ENCODE peak calls at places on chromosomes 12 and 14, in five cellular contexts. One of them, this sample, is unnamed.

GRCh38 chr12:130765186-130765659 is 49.1 kb upstream of the RIMBP2 start:
- DNase-seq in transverse colon: no peak
- DNase-seq in ovary: no peak
- DNase-seq in stomach: no peak
- DNase-seq in prostate gland: no peak
- DNase-seq in this sample: no peak

GRCh38 chr14:85122690-85123089 is 407.3 kb upstream of the FLRT2 start:
- DNase-seq in transverse colon: no peak
- DNase-seq in ovary: no peak
- DNase-seq in stomach: no peak
- DNase-seq in prostate gland: peak
- DNase-seq in this sample: no peak

GRCh38 chr12:132275110-132275531 is 54.3 kb downstream of the GALNT9 start:
- DNase-seq in transverse colon: peak
- DNase-seq in ovary: no peak
- DNase-seq in stomach: peak
- DNase-seq in prostate gland: peak
- DNase-seq in this sample: no peak

GRCh38 chr12:54459355-54459754 is 14.0 kb downstream of the GTSF1 start:
- DNase-seq in transverse colon: no peak
- DNase-seq in ovary: no peak
- DNase-seq in stomach: no peak
- DNase-seq in prostate gland: no peak
- DNase-seq in this sample: no peak

GRCh38 chr12:2812290-2813213 is at the start of gene ITFG2:
- DNase-seq in transverse colon: peak
- DNase-seq in ovary: peak
- DNase-seq in stomach: peak
- DNase-seq in prostate gland: peak
- DNase-seq in this sample: peak

GRCh38 chr12:92463171-92463570 is 239.6 kb upstream of the PLEKHG7 start:
- DNase-seq in transverse colon: no peak
- DNase-seq in ovary: no peak
- DNase-seq in stomach: no peak
- DNase-seq in prostate gland: no peak
- DNase-seq in this sample: no peak

GRCh38 chr14:55699131-55700057 is 119.4 kb downstream of the KTN1 start:
- DNase-seq in transverse colon: peak
- DNase-seq in ovary: no peak
- DNase-seq in stomach: no peak
- DNase-seq in prostate gland: no peak
- DNase-seq in this sample: no peak

GRCh38 chr14:93778856-93779629 is 9.2 kb downstream of the PRIMA1 start:
- DNase-seq in transverse colon: no peak
- DNase-seq in ovary: no peak
- DNase-seq in stomach: peak
- DNase-seq in prostate gland: no peak
- DNase-seq in this sample: no peak

GRCh38 chr14:25411933-25412757 is 362.2 kb upstream of the STXBP6 start:
- DNase-seq in transverse colon: no peak
- DNase-seq in ovary: no peak
- DNase-seq in stomach: no peak
- DNase-seq in prostate gland: no peak
- DNase-seq in this sample: no peak

GRCh38 chr12:124183172-124183571 is 111.7 kb upstream of the RFLNA start:
- DNase-seq in transverse colon: no peak
- DNase-seq in ovary: no peak
- DNase-seq in stomach: no peak
- DNase-seq in prostate gland: no peak
- DNase-seq in this sample: no peak

GRCh38 chr12:32273712-32274111 is 125.6 kb upstream of the FGD4 start:
- DNase-seq in transverse colon: peak
- DNase-seq in ovary: no peak
- DNase-seq in stomach: no peak
- DNase-seq in prostate gland: no peak
- DNase-seq in this sample: no peak

GRCh38 chr14:27427796-27428195 is 830.0 kb upstream of the NOVA1 start:
- DNase-seq in transverse colon: no peak
- DNase-seq in ovary: no peak
- DNase-seq in stomach: no peak
- DNase-seq in prostate gland: no peak
- DNase-seq in this sample: no peak

GRCh38 chr12:62106547-62107175 is 153.5 kb upstream of the USP15 start:
- DNase-seq in transverse colon: no peak
- DNase-seq in ovary: no peak
- DNase-seq in stomach: no peak
- DNase-seq in prostate gland: no peak
- DNase-seq in this sample: no peak

GRCh38 chr14:102591944-102592772 is at the start of gene RCOR1:
- DNase-seq in transverse colon: peak
- DNase-seq in ovary: peak
- DNase-seq in stomach: peak
- DNase-seq in prostate gland: peak
- DNase-seq in this sample: peak

GRCh38 chr14:102592969-102593840 is 756 bp downstream of the RCOR1 start:
- DNase-seq in transverse colon: peak
- DNase-seq in ovary: peak
- DNase-seq in stomach: peak
- DNase-seq in prostate gland: peak
- DNase-seq in this sample: no peak

GRCh38 chr14:102589761-102590290 is 2.6 kb upstream of the RCOR1 start:
- DNase-seq in transverse colon: no peak
- DNase-seq in ovary: no peak
- DNase-seq in stomach: no peak
- DNase-seq in prostate gland: no peak
- DNase-seq in this sample: no peak

GRCh38 chr14:102590667-102591099 is 1.8 kb upstream of the RCOR1 start:
- DNase-seq in transverse colon: peak
- DNase-seq in ovary: peak
- DNase-seq in stomach: peak
- DNase-seq in prostate gland: no peak
- DNase-seq in this sample: peak

GRCh38 chr14:102591372-102591943 is 991 bp upstream of the RCOR1 start:
- DNase-seq in transverse colon: peak
- DNase-seq in ovary: peak
- DNase-seq in stomach: peak
- DNase-seq in prostate gland: peak
- DNase-seq in this sample: no peak
- TF ChIP-seq POLR2A in transverse colon: no peak
- TF ChIP-seq POLR2A in ovary: no peak
- TF ChIP-seq POLR2A in stomach: no peak
- TF ChIP-seq POLR2A in prostate gland: peak
- TF ChIP-seq POLR2A in this sample: no peak

GRCh38 chr14:36940476-36940875 is 231.9 kb downstream of the SLC25A21 start:
- DNase-seq in transverse colon: no peak
- DNase-seq in ovary: no peak
- DNase-seq in stomach: no peak
- DNase-seq in prostate gland: no peak
- DNase-seq in this sample: no peak
- TF ChIP-seq CTCF in transverse colon: no peak
- TF ChIP-seq CTCF in ovary: no peak
- TF ChIP-seq CTCF in stomach: no peak
- TF ChIP-seq CTCF in prostate gland: no peak
- TF ChIP-seq CTCF in this sample: no peak

GRCh38 chr12:50017047-50017446 is 8.2 kb downstream of the RACGAP1 start:
- DNase-seq in transverse colon: peak
- DNase-seq in ovary: peak
- DNase-seq in stomach: peak
- DNase-seq in prostate gland: no peak
- DNase-seq in this sample: no peak
- H3K27ac ChIP-seq in transverse colon: peak
- H3K27ac ChIP-seq in ovary: no peak
- H3K27ac ChIP-seq in stomach: peak
- H3K27ac ChIP-seq in prostate gland: no peak
- H3K27ac ChIP-seq in this sample: peak

DNA sequence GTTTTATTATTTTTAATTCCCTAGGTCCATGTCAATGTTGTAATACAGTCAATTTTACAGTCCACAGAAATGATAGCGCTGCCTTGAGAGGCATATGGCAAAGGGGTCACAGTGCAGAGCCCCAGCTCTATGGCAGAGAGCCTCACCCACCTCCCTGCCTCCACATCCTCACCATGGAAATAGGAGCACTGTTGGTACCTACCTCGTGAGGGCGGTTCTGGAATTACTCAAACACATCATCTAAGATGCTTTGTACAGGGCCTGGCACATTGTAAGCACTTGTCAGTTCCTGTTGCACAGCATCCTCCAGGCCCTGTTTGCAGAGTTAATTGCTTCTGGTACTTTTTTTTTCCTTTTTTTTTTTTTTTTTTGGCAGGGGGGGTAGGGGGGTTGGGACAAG is 4.1 kb upstream of the AKAP5 start:
- DNase-seq in transverse colon: no peak
- DNase-seq in ovary: no peak
- DNase-seq in stomach: no peak
- DNase-seq in prostate gland: no peak
- DNase-seq in this sample: no peak
- TF ChIP-seq POLR2A in transverse colon: no peak
- TF ChIP-seq POLR2A in ovary: no peak
- TF ChIP-seq POLR2A in stomach: no peak
- TF ChIP-seq POLR2A in prostate gland: no peak
- TF ChIP-seq POLR2A in this sample: no peak

GRCh38 chr12:99745895-99746294 is 98.3 kb downstream of the GARIN6 start:
- DNase-seq in transverse colon: no peak
- DNase-seq in ovary: no peak
- DNase-seq in stomach: no peak
- DNase-seq in prostate gland: no peak
- DNase-seq in this sample: no peak

GRCh38 chr12:99745106-99745505 is 97.6 kb downstream of the GARIN6 start:
- DNase-seq in transverse colon: no peak
- DNase-seq in ovary: no peak
- DNase-seq in stomach: no peak
- DNase-seq in prostate gland: no peak
- DNase-seq in this sample: no peak

GRCh38 chr12:99746538-99746937 is 99.0 kb downstream of the GARIN6 start:
- DNase-seq in transverse colon: no peak
- DNase-seq in ovary: no peak
- DNase-seq in stomach: no peak
- DNase-seq in prostate gland: no peak
- DNase-seq in this sample: no peak
- TF ChIP-seq CTCF in transverse colon: no peak
- TF ChIP-seq CTCF in ovary: no peak
- TF ChIP-seq CTCF in stomach: no peak
- TF ChIP-seq CTCF in prostate gland: no peak
- TF ChIP-seq CTCF in this sample: no peak

GRCh38 chr14:52862652-52863338 is 71.4 kb upstream of the GNPNAT1 start:
- DNase-seq in transverse colon: no peak
- DNase-seq in ovary: no peak
- DNase-seq in stomach: no peak
- DNase-seq in prostate gland: no peak
- DNase-seq in this sample: no peak
- H3K27ac ChIP-seq in transverse colon: peak
- H3K27ac ChIP-seq in ovary: no peak
- H3K27ac ChIP-seq in stomach: peak
- H3K27ac ChIP-seq in prostate gland: no peak
- H3K27ac ChIP-seq in this sample: peak

DNA sequence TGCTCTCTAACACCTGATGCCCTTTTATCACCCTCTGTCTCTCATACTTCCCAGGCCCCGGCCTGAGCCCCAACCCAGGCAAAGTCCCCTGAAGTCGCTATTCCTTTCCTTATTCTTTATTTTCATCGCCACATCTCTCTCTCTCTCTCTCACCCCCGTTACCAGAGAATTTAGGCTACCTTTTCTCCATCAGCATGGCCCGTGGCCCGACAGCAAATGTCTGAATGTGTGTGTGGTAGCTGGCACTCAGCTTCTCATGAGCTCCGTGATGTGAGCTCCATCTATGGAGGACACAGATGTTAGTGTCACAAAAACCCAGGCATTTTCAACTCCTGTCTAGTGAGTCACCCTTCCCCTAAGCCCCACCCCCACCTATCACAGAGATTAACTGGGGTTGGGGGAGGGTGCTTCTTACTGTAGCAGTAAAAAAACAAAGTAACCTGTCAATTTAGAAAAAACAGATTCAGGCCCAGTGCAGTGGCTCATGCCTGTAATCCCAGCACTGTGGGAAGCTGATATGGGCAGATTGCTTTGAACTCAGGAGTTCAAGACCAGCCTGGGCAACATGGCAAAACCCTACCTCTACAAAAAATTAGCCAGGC is 53.8 kb downstream of the VCPKMT start:
- DNase-seq in transverse colon: peak
- DNase-seq in ovary: no peak
- DNase-seq in stomach: peak
- DNase-seq in prostate gland: no peak
- DNase-seq in this sample: no peak
- TF ChIP-seq POLR2A in transverse colon: peak
- TF ChIP-seq POLR2A in ovary: no peak
- TF ChIP-seq POLR2A in stomach: no peak
- TF ChIP-seq POLR2A in prostate gland: no peak
- TF ChIP-seq POLR2A in this sample: no peak

DNA sequence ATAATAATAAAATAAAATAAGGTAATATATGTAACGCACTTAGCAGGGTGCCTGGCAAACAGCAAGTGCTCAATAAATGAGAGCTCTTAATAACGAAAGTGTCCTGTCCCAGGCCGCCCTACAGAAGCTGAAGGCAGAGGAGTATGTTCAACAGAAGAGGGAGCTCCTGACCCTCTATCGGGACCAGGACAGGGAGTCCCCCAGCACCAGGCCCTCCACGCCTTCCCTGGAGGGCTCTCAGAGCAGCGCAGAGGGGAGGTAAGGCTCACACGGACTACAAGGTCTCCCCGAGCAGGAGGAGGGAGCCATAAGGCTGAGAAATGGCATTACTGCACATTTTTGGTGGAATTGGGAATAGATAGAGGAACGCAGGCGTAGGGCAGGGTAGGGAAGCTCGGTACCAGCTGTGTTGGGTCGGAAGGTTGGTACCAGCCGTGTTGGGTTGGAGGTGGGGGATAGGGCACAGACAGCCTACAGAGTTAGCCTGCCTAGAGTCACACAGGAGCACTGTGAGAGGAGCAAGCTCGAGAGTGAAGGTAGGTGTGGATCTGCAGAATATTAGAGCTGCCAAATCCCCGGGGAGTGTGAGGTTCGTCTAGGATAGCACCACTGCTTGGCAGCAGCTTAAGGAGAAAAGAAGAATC is 15.4 kb downstream of the TNFRSF1A start:
- DNase-seq in transverse colon: peak
- DNase-seq in ovary: peak
- DNase-seq in stomach: peak
- DNase-seq in prostate gland: no peak
- DNase-seq in this sample: no peak
- TF ChIP-seq CTCF in transverse colon: peak
- TF ChIP-seq CTCF in ovary: peak
- TF ChIP-seq CTCF in stomach: peak
- TF ChIP-seq CTCF in prostate gland: peak
- TF ChIP-seq CTCF in this sample: no peak

GRCh38 chr12:7801460-7801859 is 12.3 kb downstream of the NANOG start:
- DNase-seq in transverse colon: no peak
- DNase-seq in ovary: no peak
- DNase-seq in stomach: no peak
- DNase-seq in prostate gland: no peak
- DNase-seq in this sample: no peak

GRCh38 chr12:7797698-7798398 is 8.6 kb downstream of the NANOG start:
- DNase-seq in transverse colon: no peak
- DNase-seq in ovary: no peak
- DNase-seq in stomach: peak
- DNase-seq in prostate gland: no peak
- DNase-seq in this sample: no peak
- H3K27ac ChIP-seq in transverse colon: no peak
- H3K27ac ChIP-seq in ovary: no peak
- H3K27ac ChIP-seq in stomach: no peak
- H3K27ac ChIP-seq in prostate gland: no peak
- H3K27ac ChIP-seq in this sample: no peak